ENCODE peak calls at places on chromosome 17, in seven cellular contexts. K is SK-N-MC, W is heart left ventricle, J is fibroblast of lung, U is dorsolateral prefrontal cortex, I is ascending aorta, T is GM12878. V is an unnamed sample.

GRCh38 chr17:65194670-65195334 is 57.6 kb downstream of the RGS9 start:
- DNase-seq in U (no peak), I (no peak), J (no peak), W (no peak), K (no peak), T (no peak), V (no peak)

GRCh38 chr17:19301973-19302372 is 60.5 kb downstream of the B9D1 start:
- DNase-seq in T (no peak), I (no peak), J (no peak), K (no peak), W (no peak), U (no peak), V (no peak)

GRCh38 chr17:62614142-62614541 is 13.3 kb upstream of the MRC2 start:
- DNase-seq in K (no peak), T (no peak), U (no peak), J (peak), I (no peak), W (no peak), V (no peak)

GRCh38 chr17:3754458-3755334 is 31.0 kb downstream of the HASPIN start:
- DNase-seq in W (peak), K (no peak), U (no peak), I (no peak), T (no peak), J (no peak), V (peak)

GRCh38 chr17:72922223-72922622 is 170.3 kb downstream of the SLC39A11 start:
- DNase-seq in U (no peak), T (no peak), W (no peak), I (no peak), J (no peak), K (no peak), V (no peak)

GRCh38 chr17:7501729-7502128 is 17.6 kb downstream of the POLR2A start:
- DNase-seq in U (no peak), I (no peak), T (no peak), W (no peak), K (no peak), J (no peak), V (no peak)

GRCh38 chr17:78532922-78533640 is 44.1 kb downstream of the DNAH17 start:
- DNase-seq in I (no peak), W (no peak), T (no peak), K (no peak), J (peak), U (no peak), V (no peak)

GRCh38 chr17:6627019-6627418 is 13.5 kb downstream of the KIAA0753 start:
- DNase-seq in J (peak), U (no peak), I (no peak), T (no peak), K (no peak), W (no peak), V (no peak)

GRCh38 chr17:75552847-75553552 is 27.5 kb downstream of the LLGL2 start:
- DNase-seq in K (no peak), J (no peak), W (no peak), U (no peak), T (no peak), I (no peak), V (no peak)

DNA sequence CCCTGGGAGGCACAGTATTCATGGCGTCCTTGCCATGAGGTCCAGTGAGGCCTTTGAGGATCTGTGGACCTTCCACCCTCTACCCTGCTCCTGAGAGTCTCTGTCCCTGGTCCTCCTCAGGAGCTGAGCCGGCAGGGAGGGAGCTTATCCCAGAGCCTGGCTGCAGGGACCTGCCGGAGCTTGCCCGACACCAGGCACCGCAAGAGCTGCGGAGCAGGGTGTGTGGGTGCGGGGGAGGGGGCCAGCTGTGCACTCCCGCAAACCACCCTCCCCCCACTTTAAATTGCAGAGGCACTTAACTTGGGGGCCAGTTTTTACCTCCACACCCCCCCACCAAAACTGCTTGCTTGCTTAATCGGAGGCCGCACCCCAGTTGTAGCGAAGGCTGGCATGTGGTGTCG is 609 bp upstream of the ZNF750 start:
- DNase-seq in I (no peak), U (no peak), T (no peak), K (no peak), W (no peak), J (no peak), V (no peak)
- H3K27ac ChIP-seq in I (no peak), U (no peak), T (no peak), K (no peak), W (no peak), J (no peak), V (no peak)

GRCh38 chr17:81644496-81644895 is 7.5 kb downstream of the TSPAN10 start:
- DNase-seq in I (no peak), T (no peak), U (no peak), W (no peak), J (no peak), K (no peak), V (no peak)
- H3K27ac ChIP-seq in I (no peak), T (no peak), U (no peak), W (no peak), J (no peak), K (no peak), V (no peak)

DNA sequence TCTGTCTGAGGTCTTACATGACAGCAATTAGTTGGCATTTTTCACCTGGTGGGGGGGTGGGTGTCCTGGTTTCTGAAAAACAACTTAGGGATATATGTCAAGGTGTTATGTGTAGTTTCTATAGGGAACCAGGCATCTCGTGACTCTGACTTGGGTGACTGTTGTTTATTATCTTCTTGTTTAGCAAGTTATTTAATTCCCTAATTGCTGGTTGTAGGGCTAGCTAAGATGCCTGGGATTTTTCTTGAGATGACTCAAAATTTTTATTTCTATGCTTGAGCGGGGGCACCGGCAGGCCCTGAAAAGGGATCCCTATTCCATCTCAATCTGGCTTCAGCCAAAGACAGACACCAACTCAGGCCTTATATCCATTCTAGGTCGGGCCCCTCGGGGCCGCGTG is 3.2 kb downstream of the DPH1 start:
- DNase-seq in U (no peak), K (no peak), T (no peak), W (no peak), J (no peak), I (no peak), V (no peak)
- H3K27ac ChIP-seq in U (no peak), K (peak), T (no peak), W (no peak), J (no peak), I (no peak), V (no peak)

GRCh38 chr17:46167826-46168569 is 25.2 kb downstream of the KANSL1 start:
- DNase-seq in W (no peak), T (no peak), I (no peak), K (no peak), J (peak), U (no peak), V (no peak)

GRCh38 chr17:46163929-46164594 is 29.2 kb downstream of the KANSL1 start:
- DNase-seq in W (no peak), U (no peak), T (no peak), I (no peak), J (no peak), K (no peak), V (no peak)

GRCh38 chr17:46169913-46170312 is 23.3 kb downstream of the KANSL1 start:
- DNase-seq in I (no peak), K (no peak), U (no peak), T (no peak), J (no peak), W (no peak), V (no peak)

GRCh38 chr17:46166692-46167249 is 26.5 kb downstream of the KANSL1 start:
- DNase-seq in W (no peak), J (no peak), U (no peak), T (no peak), K (no peak), I (no peak), V (no peak)

GRCh38 chr17:46167267-46167666 is 26.0 kb downstream of the KANSL1 start:
- DNase-seq in T (no peak), I (no peak), J (no peak), U (no peak), W (no peak), K (no peak), V (no peak)
- H3K27ac ChIP-seq in T (no peak), I (no peak), J (no peak), U (no peak), W (no peak), K (peak), V (no peak)

GRCh38 chr17:28861393-28862203 is 6.8 kb downstream of the ERAL1 start:
- DNase-seq in U (no peak), T (no peak), I (no peak), K (no peak), W (no peak), J (no peak), V (no peak)
- H3K27ac ChIP-seq in U (no peak), T (no peak), I (no peak), K (no peak), W (no peak), J (no peak), V (no peak)

GRCh38 chr17:66469890-66470289 is 167.5 kb downstream of the PRKCA start:
- DNase-seq in J (no peak), W (no peak), K (no peak), U (no peak), T (no peak), I (no peak), V (no peak)

GRCh38 chr17:66468241-66469087 is 166.1 kb downstream of the PRKCA start:
- DNase-seq in J (no peak), W (no peak), U (no peak), T (peak), I (no peak), K (no peak), V (no peak)

GRCh38 chr17:66467766-66468165 is 165.4 kb downstream of the PRKCA start:
- DNase-seq in J (no peak), U (no peak), I (no peak), K (no peak), W (no peak), T (no peak), V (no peak)

GRCh38 chr17:66466933-66467367 is 164.5 kb downstream of the PRKCA start:
- DNase-seq in W (no peak), T (no peak), J (peak), K (no peak), U (no peak), I (peak), V (no peak)

GRCh38 chr17:66469088-66469442 is 166.7 kb downstream of the PRKCA start:
- DNase-seq in J (no peak), I (no peak), U (no peak), T (no peak), W (peak), K (no peak), V (no peak)
- H3K27ac ChIP-seq in J (peak), I (no peak), U (peak), T (peak), W (no peak), K (no peak), V (peak)

GRCh38 chr17:40901981-40902862 is 17.2 kb upstream of the KRT20 start:
- DNase-seq in T (no peak), K (no peak), J (peak), W (no peak), U (no peak), I (no peak), V (no peak)
- H3K27ac ChIP-seq in T (no peak), K (no peak), J (no peak), W (no peak), U (no peak), I (no peak), V (no peak)

DNA sequence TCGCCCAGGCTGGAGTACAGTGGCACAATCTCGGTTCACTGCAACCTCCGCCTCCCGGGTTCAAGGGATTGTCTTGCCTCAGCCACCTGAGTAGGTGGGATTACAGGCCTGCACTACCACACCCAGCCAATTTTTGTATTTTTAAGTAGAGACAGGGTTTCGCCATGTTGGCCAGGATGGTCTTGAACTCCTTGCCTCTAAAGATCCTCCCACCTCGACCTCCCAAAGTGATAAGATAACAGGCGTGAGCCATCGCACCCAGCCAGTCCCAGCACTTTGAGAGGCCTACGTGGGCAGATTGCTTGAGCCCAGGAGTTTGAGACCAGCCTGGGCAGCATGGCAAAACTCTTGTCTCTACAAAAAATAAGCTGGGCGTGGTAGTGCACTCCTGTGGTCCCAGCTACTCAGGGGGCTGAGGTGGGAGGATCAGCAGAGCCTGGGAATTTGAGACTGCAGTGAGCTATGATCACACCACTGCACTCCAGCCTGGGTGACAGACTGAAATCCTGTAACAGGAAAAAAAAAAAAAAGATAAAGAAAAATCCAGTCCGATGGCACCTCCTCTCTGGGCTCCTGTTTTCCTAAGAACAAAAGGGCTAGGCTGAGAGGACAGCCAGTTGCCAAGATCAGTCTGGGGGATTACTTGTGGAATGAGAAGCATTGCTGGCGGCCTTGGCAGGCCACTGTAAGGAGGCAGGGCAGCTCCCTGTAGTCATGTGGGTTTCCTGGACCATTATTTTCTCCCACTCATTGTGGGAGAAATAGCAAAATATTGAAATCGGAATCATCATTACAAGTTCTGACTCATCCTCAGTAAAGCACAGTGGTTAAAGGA is 3.0 kb upstream of the PIPOX start:
- DNase-seq in K (no peak), W (no peak), I (no peak), J (peak), U (no peak), T (no peak), V (no peak)
- H3K27ac ChIP-seq in K (no peak), W (no peak), I (no peak), J (no peak), U (no peak), T (no peak), V (no peak)

GRCh38 chr17:76579281-76579680 is 6.4 kb downstream of the ST6GALNAC2 start:
- DNase-seq in K (no peak), I (no peak), W (no peak), U (no peak), T (no peak), J (no peak), V (no peak)

GRCh38 chr17:76575570-76575969 is 10.1 kb downstream of the ST6GALNAC2 start:
- DNase-seq in K (no peak), U (no peak), J (no peak), W (no peak), T (no peak), I (no peak), V (no peak)

GRCh38 chr17:76576189-76576588 is 9.5 kb downstream of the ST6GALNAC2 start:
- DNase-seq in J (no peak), K (no peak), I (no peak), W (no peak), U (no peak), T (no peak), V (no peak)

GRCh38 chr17:76578376-76578775 is 7.3 kb downstream of the ST6GALNAC2 start:
- DNase-seq in J (peak), U (no peak), I (no peak), W (no peak), K (no peak), T (no peak), V (no peak)

GRCh38 chr17:76577876-76578275 is 7.8 kb downstream of the ST6GALNAC2 start:
- DNase-seq in K (no peak), J (no peak), I (no peak), T (no peak), U (no peak), W (no peak), V (no peak)
- H3K27ac ChIP-seq in K (no peak), J (no peak), I (no peak), T (no peak), U (no peak), W (no peak), V (no peak)